ENCODE peak calls at places on chromosomes 7 and 10, in ten cellular contexts. Q is dorsolateral prefrontal cortex; U is CD8-positive, alpha-beta memory T cell; J is retinal pigment epithelial cell; S is left lung; W is OCI-M1; N is anterior cingulate cortex; I is heart right ventricle; M is CD4-positive, alpha-beta T cell; F is A172. P is an unnamed sample.

GRCh38 chr7:149469806-149470205 is 8.9 kb upstream of the ZNF777 start:
- DNase-seq in F (no peak), U (no peak), W (no peak), M (no peak), N (no peak), S (no peak), I (no peak), Q (no peak), J (no peak), P (no peak)

GRCh38 chr7:424301-424935 is 95.2 kb downstream of the PDGFA start:
- DNase-seq in J (no peak), I (no peak), W (no peak), Q (peak), S (peak), U (no peak), F (no peak), M (no peak), N (no peak), P (no peak)

GRCh38 chr10:127845756-127846155 is 47.0 kb downstream of the CLRN3 start:
- DNase-seq in M (no peak), I (no peak), Q (no peak), N (no peak), F (no peak), W (no peak), J (no peak), U (no peak), S (no peak), P (no peak)

GRCh38 chr7:152336754-152337368 is 98.9 kb downstream of the KMT2C start:
- DNase-seq in Q (no peak), W (peak), I (peak), N (no peak), F (peak), M (peak), U (peak), J (no peak), S (no peak), P (no peak)

GRCh38 chr7:135960709-135961451 is 16.3 kb downstream of the MTPN start:
- DNase-seq in W (no peak), N (no peak), J (no peak), F (no peak), U (no peak), S (no peak), Q (no peak), M (no peak), I (no peak), P (no peak)

GRCh38 chr7:150788474-150789269 is 11.5 kb downstream of the TMEM176B start:
- DNase-seq in Q (no peak), F (no peak), U (no peak), J (no peak), M (no peak), W (peak), N (no peak), I (peak), S (no peak), P (no peak)

GRCh38 chr10:125159486-125159931 is 854 bp downstream of the CTBP2 start:
- DNase-seq in J (no peak), F (no peak), S (peak), M (no peak), U (no peak), I (no peak), Q (no peak), N (no peak), W (peak), P (no peak)

GRCh38 chr7:1716263-1717094 is 46.4 kb downstream of the ELFN1 start:
- DNase-seq in S (peak), U (no peak), F (no peak), J (no peak), M (no peak), I (no peak), N (no peak), W (peak), Q (no peak), P (no peak)

GRCh38 chr10:69397972-69398371 is 18.7 kb downstream of the TACR2 start:
- DNase-seq in S (no peak), F (no peak), I (peak), W (no peak), N (no peak), J (no peak), M (no peak), U (no peak), Q (no peak), P (no peak)

GRCh38 chr10:1678084-1678483 is 59.2 kb downstream of the ADARB2 start:
- DNase-seq in I (no peak), U (no peak), Q (no peak), M (no peak), W (no peak), F (no peak), N (no peak), J (no peak), S (no peak), P (no peak)

GRCh38 chr10:24208661-24209420 is at the start of gene KIAA1217:
- DNase-seq in U (no peak), F (peak), J (no peak), N (no peak), W (no peak), I (peak), Q (no peak), M (no peak), S (peak), P (no peak)

GRCh38 chr7:108455524-108455832 is 758 bp downstream of the NRCAM start:
- DNase-seq in M (no peak), W (no peak), F (no peak), I (no peak), S (peak), N (no peak), J (no peak), Q (no peak), U (no peak), P (no peak)

GRCh38 chr10:111247781-111248389 is 171.1 kb downstream of the ADRA2A start:
- DNase-seq in U (no peak), I (no peak), N (no peak), W (no peak), S (no peak), J (no peak), M (no peak), F (peak), Q (no peak), P (no peak)

GRCh38 chr7:34133356-34133982 is 228.1 kb downstream of the BMPER start:
- DNase-seq in N (no peak), I (no peak), J (no peak), U (no peak), F (peak), S (no peak), W (no peak), M (no peak), Q (no peak), P (no peak)

GRCh38 chr7:27174077-27175004 is at the start of gene HOXA10:
- DNase-seq in I (no peak), N (no peak), U (no peak), S (no peak), W (no peak), F (no peak), M (peak), J (no peak), Q (no peak), P (peak)

GRCh38 chr7:38545977-38546376 is 85.2 kb downstream of the AMPH start:
- DNase-seq in J (no peak), F (no peak), W (peak), S (no peak), M (no peak), U (no peak), N (no peak), I (no peak), Q (no peak), P (no peak)

GRCh38 chr10:35937538-35937937 is 295.4 kb upstream of the FZD8 start:
- DNase-seq in M (no peak), W (no peak), I (no peak), F (no peak), U (no peak), S (no peak), J (no peak), N (no peak), Q (no peak), P (no peak)

P was measured in CD4-positive, CD25-positive, alpha-beta regulatory T cell.